ENCODE peak calls at places on chromosomes 5 and 9, in eight cellular contexts. G is heart left ventricle, X is fibroblast of mammary gland, O is GM13976, P is fibroblast of lung, L is hepatocyte, U is GM12865, T is colonic mucosa. Z is an unnamed sample.

GRCh38 chr5:136132557-136133415 is at the start of gene SMAD5:
- DNase-seq in G (peak), X (peak), O (peak), P (peak), L (peak), U (peak), T (peak), Z (peak)

GRCh38 chr9:33737811-33738606 is 57.4 kb upstream of the PRSS3 start:
- DNase-seq in G (peak), X (peak), O (no peak), P (peak), L (peak), U (peak), T (peak), Z (peak)

GRCh38 chr5:135850231-135850630 is 15.8 kb downstream of the SLC25A48 start:
- DNase-seq in G (no peak), X (no peak), O (no peak), P (no peak), L (no peak), U (no peak), T (no peak), Z (no peak)

GRCh38 chr9:87587356-87587745 is 89.7 kb downstream of the DAPK1 start:
- DNase-seq in G (no peak), X (no peak), O (no peak), P (no peak), L (no peak), U (no peak), T (no peak), Z (no peak)

GRCh38 chr5:37704406-37704805 is 135.4 kb downstream of the GDNF start:
- DNase-seq in G (no peak), X (no peak), O (no peak), P (no peak), L (no peak), U (no peak), T (no peak), Z (no peak)

GRCh38 chr9:129487658-129488483 is 133.0 kb downstream of the C9orf50 start:
- DNase-seq in G (peak), X (peak), O (no peak), P (peak), L (peak), U (no peak), T (no peak), Z (no peak)

GRCh38 chr5:173320259-173320658 is 8.0 kb downstream of the STC2 start:
- DNase-seq in G (peak), X (no peak), O (no peak), P (no peak), L (peak), U (no peak), T (peak), Z (no peak)

GRCh38 chr5:172715931-172716682 is 54.9 kb downstream of the DUSP1 start:
- DNase-seq in G (no peak), X (no peak), O (no peak), P (no peak), L (no peak), U (no peak), T (no peak), Z (no peak)

GRCh38 chr9:114109106-114109505 is 10.0 kb upstream of the KIF12 start:
- DNase-seq in G (no peak), X (no peak), O (no peak), P (no peak), L (no peak), U (no peak), T (no peak), Z (no peak)

GRCh38 chr9:27053369-27054057 is 48.0 kb upstream of the LRRC19 start:
- DNase-seq in G (no peak), X (no peak), O (no peak), P (peak), L (no peak), U (no peak), T (no peak), Z (no peak)

GRCh38 chr9:26811106-26811505 is 81.5 kb downstream of the CAAP1 start:
- DNase-seq in G (no peak), X (peak), O (no peak), P (peak), L (no peak), U (no peak), T (no peak), Z (no peak)

GRCh38 chr9:73869261-73869660 is 627.9 kb upstream of the RORB start:
- DNase-seq in G (no peak), X (peak), O (peak), P (peak), L (peak), U (peak), T (no peak), Z (no peak)

GRCh38 chr5:65288657-65289056 is 193.1 kb downstream of the ADAMTS6 start:
- DNase-seq in G (no peak), X (no peak), O (no peak), P (no peak), L (no peak), U (no peak), T (no peak), Z (no peak)

GRCh38 chr9:93037476-93037971 is 21.0 kb upstream of the SUSD3 start:
- DNase-seq in G (no peak), X (no peak), O (peak), P (no peak), L (no peak), U (no peak), T (no peak), Z (no peak)

GRCh38 chr9:93033541-93033940 is 25.0 kb upstream of the SUSD3 start:
- DNase-seq in G (no peak), X (no peak), O (no peak), P (no peak), L (no peak), U (no peak), T (no peak), Z (no peak)

GRCh38 chr9:93036887-93037475 is 21.5 kb upstream of the SUSD3 start:
- DNase-seq in G (no peak), X (no peak), O (peak), P (no peak), L (no peak), U (no peak), T (no peak), Z (no peak)

GRCh38 chr9:93035106-93035660 is 23.3 kb upstream of the SUSD3 start:
- DNase-seq in G (no peak), X (no peak), O (no peak), P (no peak), L (no peak), U (no peak), T (no peak), Z (no peak)

GRCh38 chr9:93035821-93036351 is 22.6 kb upstream of the SUSD3 start:
- DNase-seq in G (no peak), X (no peak), O (no peak), P (no peak), L (no peak), U (no peak), T (no peak), Z (no peak)
- TF ChIP-seq CTCF in G (no peak), X (no peak), O (no peak), P (no peak), L (no peak), U (no peak), T (no peak), Z (no peak)

GRCh38 chr9:106883030-106883429 is 20.1 kb downstream of the ZNF462 start:
- DNase-seq in G (no peak), X (no peak), O (no peak), P (no peak), L (no peak), U (no peak), T (no peak), Z (no peak)
- TF ChIP-seq CTCF in G (no peak), X (no peak), O (no peak), P (no peak), L (no peak), U (no peak), T (no peak), Z (no peak)

DNA sequence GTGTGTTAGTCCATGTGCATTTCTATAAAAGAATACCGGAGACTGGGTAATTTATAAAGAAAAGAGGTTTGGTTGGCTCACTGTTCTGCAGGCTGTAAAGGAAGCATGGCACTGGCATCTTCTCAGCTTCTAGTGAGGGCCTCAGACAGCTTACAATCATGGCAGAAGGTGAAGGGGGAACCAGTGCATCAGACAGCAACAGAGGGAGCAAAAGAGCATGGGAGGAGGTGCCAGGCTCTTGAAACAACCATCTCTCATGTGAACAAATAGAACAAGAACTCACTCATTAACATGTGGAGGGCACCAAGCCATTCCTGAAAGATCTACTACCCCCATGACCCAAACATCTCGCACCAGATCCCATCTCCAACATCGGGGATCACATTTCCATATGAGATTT is 89.2 kb upstream of the IL33 start:
- DNase-seq in G (no peak), X (no peak), O (no peak), P (no peak), L (no peak), U (no peak), T (no peak), Z (no peak)
- TF ChIP-seq CTCF in G (no peak), X (no peak), O (no peak), P (no peak), L (no peak), U (no peak), T (no peak), Z (no peak)

DNA sequence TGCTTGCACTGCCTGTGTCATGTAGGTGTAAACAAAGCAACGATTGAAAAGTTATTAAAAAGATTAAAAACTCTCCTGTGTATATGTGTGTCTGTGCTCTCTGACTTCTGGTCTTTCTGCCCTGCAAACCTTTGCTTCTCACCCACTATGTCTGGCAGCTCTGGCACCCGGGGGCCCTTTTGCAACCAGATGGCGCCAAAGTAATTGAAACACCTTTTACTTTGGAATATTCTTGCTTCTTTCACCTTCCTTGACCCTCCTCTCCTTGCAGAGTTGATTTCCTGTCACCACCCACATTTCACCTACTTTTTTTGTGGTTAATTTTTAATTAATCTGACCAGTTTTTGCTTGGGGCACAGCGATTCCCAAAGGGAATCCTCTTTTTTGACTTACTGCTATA is 275.5 kb downstream of the ARHGEF28 start:
- DNase-seq in G (no peak), X (no peak), O (no peak), P (no peak), L (no peak), U (no peak), T (peak), Z (no peak)
- TF ChIP-seq CTCF in G (no peak), X (no peak), O (no peak), P (no peak), L (peak), U (no peak), T (no peak), Z (no peak)

GRCh38 chr5:115873392-115873791 is 31.7 kb downstream of the AP3S1 start:
- DNase-seq in G (no peak), X (peak), O (no peak), P (peak), L (no peak), U (no peak), T (no peak), Z (peak)

GRCh38 chr5:115872447-115872846 is 30.7 kb downstream of the AP3S1 start:
- DNase-seq in G (no peak), X (no peak), O (no peak), P (no peak), L (no peak), U (no peak), T (no peak), Z (no peak)

DNA sequence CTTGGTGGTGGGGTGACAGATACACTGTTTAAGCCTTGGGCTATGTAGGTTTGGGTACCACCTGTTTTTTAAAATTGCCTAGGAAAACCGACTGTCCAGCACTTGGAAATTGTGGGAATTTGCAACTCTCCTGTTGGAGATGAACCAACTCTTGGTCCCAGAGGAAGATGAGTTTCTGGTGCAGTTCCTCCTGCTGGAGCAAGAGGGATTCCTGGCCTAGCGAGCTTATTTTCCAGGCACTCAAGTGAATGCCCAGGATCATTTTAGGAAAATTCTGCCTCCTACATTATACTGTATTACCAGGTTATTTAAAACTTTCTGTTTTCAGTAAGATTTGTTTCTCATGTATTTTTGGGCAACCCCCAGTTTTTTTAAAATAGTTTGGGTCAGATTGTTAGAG is 33.7 kb downstream of the AP3S1 start:
- DNase-seq in G (no peak), X (peak), O (no peak), P (no peak), L (no peak), U (no peak), T (no peak), Z (no peak)
- TF ChIP-seq CTCF in G (peak), X (peak), O (no peak), P (no peak), L (no peak), U (no peak), T (no peak), Z (no peak)

GRCh38 chr9:8382777-8383527 is 583.4 kb upstream of the DMAC1 start:
- DNase-seq in G (no peak), X (no peak), O (no peak), P (peak), L (no peak), U (no peak), T (no peak), Z (no peak)
- TF ChIP-seq CTCF in G (no peak), X (no peak), O (no peak), P (no peak), L (no peak), U (no peak), T (no peak), Z (no peak)

DNA sequence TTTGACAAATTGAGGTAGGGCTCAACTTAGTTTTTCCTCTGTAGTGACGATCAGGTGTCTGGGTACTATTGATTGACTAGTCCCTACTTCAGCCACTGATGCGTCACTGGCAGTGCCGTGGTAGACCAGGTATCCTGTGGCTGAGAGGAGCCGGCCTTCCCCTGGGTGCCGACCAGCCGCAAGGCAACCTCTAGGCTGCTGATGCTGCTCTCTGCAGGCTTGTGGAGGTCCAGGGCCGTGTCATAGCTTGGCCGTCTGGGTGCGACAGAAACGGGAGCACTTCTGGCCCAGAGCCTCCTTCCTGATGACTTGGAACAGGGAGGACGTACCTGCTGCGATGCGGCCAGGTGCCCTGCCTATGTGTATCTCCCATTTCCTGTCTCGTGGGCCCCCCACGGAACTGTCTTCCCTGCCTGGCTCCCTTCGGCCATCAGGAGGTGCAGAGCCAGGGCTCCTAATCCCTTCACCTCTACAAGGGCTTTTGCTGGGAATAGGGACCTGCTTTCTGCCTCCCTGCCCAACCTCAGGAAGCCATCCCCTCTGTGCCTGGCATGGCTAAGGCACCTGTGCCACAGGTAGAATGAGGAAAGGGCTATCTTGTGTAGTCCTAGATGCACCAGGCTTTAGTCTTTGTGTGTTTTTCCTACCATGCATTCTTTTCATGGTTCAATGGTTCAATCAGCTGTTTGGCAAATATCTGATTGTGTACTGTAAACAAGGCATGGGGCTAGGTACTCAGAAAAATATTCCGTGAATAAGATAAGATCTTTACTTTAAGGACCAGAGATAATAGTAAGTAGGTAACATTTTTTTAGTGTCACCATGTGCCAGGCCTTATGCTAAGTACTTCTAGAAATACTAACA is 44.6 kb downstream of the MVB12B start:
- DNase-seq in G (no peak), X (no peak), O (no peak), P (no peak), L (no peak), U (no peak), T (no peak), Z (no peak)
- TF ChIP-seq CTCF in G (no peak), X (no peak), O (no peak), P (no peak), L (no peak), U (no peak), T (no peak), Z (no peak)